ENCODE peak calls at places on chromosomes 7 and 10, in six cellular contexts. M is BJ, Z is breast epithelium, B is GM13977, H is fibroblast of the aortic adventitia, Y is brain microvascular endothelial cell. D is an unnamed sample.

GRCh38 chr10:70664702-70665195 is 7.6 kb upstream of the ADAMTS14 start:
- DNase-seq in M (peak; percentile 96), Z (no peak), B (no peak), H (peak; percentile 95), Y (peak; percentile 99), D (no peak)

GRCh38 chr7:144747961-144748360 is 87.9 kb downstream of the TPK1 start:
- DNase-seq in M (no peak), Z (no peak), B (no peak), H (no peak), Y (no peak), D (no peak)

GRCh38 chr10:47282657-47283018 is 17.4 kb upstream of the GDF10 start:
- DNase-seq in M (no peak), Z (no peak), B (no peak), H (no peak), Y (no peak), D (no peak)

GRCh38 chr7:69049341-69049740 is 548.9 kb upstream of the AUTS2 start:
- DNase-seq in M (no peak), Z (no peak), B (no peak), H (no peak), Y (no peak), D (no peak)

GRCh38 chr7:99365318-99366141 is 9.0 kb upstream of the ARPC1B start:
- DNase-seq in M (no peak), Z (no peak), B (peak; percentile 63), H (no peak), Y (no peak), D (peak; percentile 41)

GRCh38 chr7:105355701-105356100 is 33.0 kb downstream of the SRPK2 start:
- DNase-seq in M (no peak), Z (no peak), B (no peak), H (no peak), Y (no peak), D (no peak)

GRCh38 chr10:84177541-84178386 is 4.2 kb downstream of the GPR15LG start:
- DNase-seq in M (no peak), Z (no peak), B (peak; percentile 35), H (no peak), Y (no peak), D (no peak)

GRCh38 chr7:121394709-121395140 is 1.4 kb downstream of the FAM3C start:
- DNase-seq in M (no peak), Z (no peak), B (peak; percentile 24), H (peak; percentile 45), Y (no peak), D (no peak)

GRCh38 chr7:44981035-44981706 is 2.4 kb upstream of the MYO1G start:
- DNase-seq in M (no peak), Z (no peak), B (no peak), H (no peak), Y (no peak), D (no peak)

GRCh38 chr7:1590476-1590875 is 20.6 kb upstream of the PSMG3 start:
- DNase-seq in M (no peak), Z (no peak), B (no peak), H (no peak), Y (no peak), D (no peak)

GRCh38 chr10:122990278-122990677 is 10.1 kb downstream of the PSTK start:
- DNase-seq in M (no peak), Z (no peak), B (no peak), H (no peak), Y (no peak), D (no peak)

GRCh38 chr10:103791858-103792257 is 63.5 kb downstream of the SH3PXD2A start:
- DNase-seq in M (no peak), Z (no peak), B (no peak), H (no peak), Y (no peak), D (no peak)

GRCh38 chr10:58266003-58266825 is 1.5 kb downstream of the IPMK start:
- DNase-seq in M (no peak), Z (no peak), B (peak; percentile 40), H (peak; percentile 63), Y (peak; percentile 57), D (no peak)

GRCh38 chr10:46050956-46051355 is 4.9 kb upstream of the MSMB start:
- DNase-seq in M (no peak), Z (no peak), B (no peak), H (no peak), Y (no peak), D (no peak)

GRCh38 chr10:113562108-113562507 is 9.3 kb downstream of the HABP2 start:
- DNase-seq in M (no peak), Z (no peak), B (no peak), H (no peak), Y (no peak), D (no peak)

GRCh38 chr7:815284-816216 is 16.7 kb upstream of the SUN1 start:
- DNase-seq in M (no peak), Z (no peak), B (peak; percentile 45), H (no peak), Y (no peak), D (no peak)

GRCh38 chr10:101441539-101442455 is 87.8 kb downstream of the BTRC start:
- DNase-seq in M (peak; percentile 8), Z (no peak), B (peak; percentile 44), H (peak; percentile 75), Y (peak; percentile 74), D (no peak)

GRCh38 chr7:127949670-127950069 is 81.6 kb downstream of the LRRC4 start:
- DNase-seq in M (no peak), Z (no peak), B (no peak), H (no peak), Y (no peak), D (no peak)

GRCh38 chr10:122073508-122073907 is 84.5 kb downstream of the TACC2 start:
- DNase-seq in M (no peak), Z (no peak), B (no peak), H (no peak), Y (no peak), D (no peak)

GRCh38 chr7:45591101-45591906 is 17.1 kb downstream of the ADCY1 start:
- DNase-seq in M (no peak), Z (no peak), B (no peak), H (no peak), Y (no peak), D (no peak)

GRCh38 chr7:105654095-105654686 is 72.9 kb upstream of the EFCAB10 start:
- DNase-seq in M (no peak), Z (no peak), B (no peak), H (no peak), Y (no peak), D (no peak)

GRCh38 chr7:5773661-5774086 is 7.8 kb downstream of the RNF216 start:
- DNase-seq in M (peak; percentile 72), Z (no peak), B (no peak), H (peak; percentile 93), Y (peak; percentile 90), D (no peak)

GRCh38 chr10:84267503-84268126 is 22.8 kb downstream of the RGR start:
- DNase-seq in M (no peak), Z (no peak), B (peak; percentile 42), H (peak; percentile 42), Y (peak; percentile 56), D (no peak)

GRCh38 chr7:21364838-21365267 is 63.0 kb upstream of the SP4 start:
- DNase-seq in M (no peak), Z (no peak), B (no peak), H (no peak), Y (no peak), D (no peak)

GRCh38 chr10:49599546-49599945 is 10.6 kb upstream of the SLC18A3 start:
- DNase-seq in M (no peak), Z (no peak), B (no peak), H (no peak), Y (no peak), D (no peak)

GRCh38 chr7:116218051-116218645 is 7.8 kb downstream of the TES start:
- DNase-seq in M (peak; percentile 71), Z (no peak), B (no peak), H (peak; percentile 99), Y (peak; percentile 99), D (no peak)

GRCh38 chr7:2863461-2864066 is 19.5 kb upstream of the GNA12 start:
- DNase-seq in M (peak; percentile 66), Z (peak; percentile 50), B (peak; percentile 85), H (peak; percentile 96), Y (peak; percentile 97), D (peak; percentile 89)

GRCh38 chr7:116663744-116664143 is 8.3 kb upstream of the MET start:
- DNase-seq in M (no peak), Z (no peak), B (no peak), H (no peak), Y (no peak), D (no peak)

GRCh38 chr7:29563590-29564454 is at the start of gene PRR15:
- DNase-seq in M (no peak), Z (peak; percentile 62), B (peak; percentile 38), H (peak; percentile 39), Y (peak; percentile 30), D (peak; percentile 24)

GRCh38 chr7:112995091-112995824 is 91.4 kb downstream of the GPR85 start:
- DNase-seq in M (peak; percentile 22), Z (no peak), B (no peak), H (peak; percentile 86), Y (peak; percentile 87), D (no peak)

GRCh38 chr10:99536400-99537254 is 3.9 kb downstream of the NKX2-3 start:
- DNase-seq in M (no peak), Z (no peak), B (peak; percentile 53), H (no peak), Y (no peak), D (no peak)

GRCh38 chr10:5613481-5613880 is 52.9 kb downstream of the ASB13 start:
- DNase-seq in M (no peak), Z (no peak), B (no peak), H (no peak), Y (no peak), D (peak; percentile 20)

GRCh38 chr7:28958235-28958945 is at the start of gene TRIL:
- DNase-seq in M (no peak), Z (peak; percentile 77), B (peak; percentile 30), H (peak; percentile 69), Y (peak; percentile 45), D (peak; percentile 91)

DNA sequence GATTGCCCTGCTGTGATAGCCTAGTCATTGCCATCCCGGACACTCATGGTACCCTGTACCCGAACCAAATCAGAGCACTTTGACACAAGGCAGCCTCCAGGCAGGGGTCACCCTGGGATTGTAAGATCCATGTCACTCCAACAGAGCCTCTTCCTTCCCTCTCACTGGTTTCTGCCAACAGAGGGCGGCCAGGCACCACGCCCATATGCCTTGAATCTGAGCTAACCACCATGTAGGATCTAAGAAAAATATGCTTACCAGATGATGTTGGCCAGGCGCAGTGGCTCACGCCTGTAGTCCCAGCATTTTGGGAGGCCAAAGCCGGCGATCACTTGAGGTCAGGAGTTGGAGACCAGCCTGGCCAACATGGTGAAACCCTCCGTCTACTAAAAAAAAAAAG is 389.2 kb upstream of the KLF6 start:
- DNase-seq in M (no peak), Z (no peak), B (no peak), H (no peak), Y (no peak), D (no peak)
- TF ChIP-seq CTCF in M (peak; percentile 19), Z (no peak), B (no peak), H (no peak), Y (peak; percentile 37), D (no peak)

GRCh38 chr10:119892188-119893065 is at the start of gene SEC23IP:
- DNase-seq in M (peak; percentile 72), Z (peak; percentile 95), B (peak; percentile 89), H (peak; percentile 95), Y (peak; percentile 96), D (peak; percentile 97)
- TF ChIP-seq CTCF in M (no peak), Z (peak; percentile 18), B (no peak), H (peak; percentile 14), Y (peak; percentile 13), D (no peak)

GRCh38 chr7:101104799-101105198 is 19.5 kb downstream of the TRIM56 start:
- DNase-seq in M (no peak), Z (no peak), B (no peak), H (no peak), Y (no peak), D (no peak)
- TF ChIP-seq CTCF in M (no peak), Z (no peak), B (no peak), H (no peak), Y (no peak), D (no peak)

GRCh38 chr10:67075381-67076001 is 149.7 kb downstream of the LRRTM3 start:
- DNase-seq in M (no peak), Z (no peak), B (no peak), H (no peak), Y (no peak), D (no peak)
- TF ChIP-seq CTCF in M (no peak), Z (no peak), B (no peak), H (no peak), Y (no peak), D (no peak)